ENCODE peak calls at places on chromosomes 4 and X, in six cellular contexts. G is type B pancreatic cell, C is AG04450, P is ovary, E is A549, Q is cardiac fibroblast. K is an unnamed sample.

GRCh38 chrX:7925867-7926472 is 1.2 kb downstream of the PNPLA4 start:
- DNase-seq in E (peak), P (peak), Q (peak), C (peak), G (no peak), K (no peak)

GRCh38 chr4:181234951-181235350 is 1008.3 kb upstream of the TENM3 start:
- DNase-seq in Q (no peak), E (no peak), P (no peak), G (no peak), C (no peak), K (no peak)

GRCh38 chrX:122583526-122583925 is 600.6 kb upstream of the GRIA3 start:
- DNase-seq in G (no peak), Q (no peak), P (no peak), C (no peak), E (no peak), K (no peak)

GRCh38 chr4:81426770-81427604 is 44.7 kb downstream of the RASGEF1B start:
- DNase-seq in G (no peak), E (no peak), P (no peak), C (no peak), Q (peak), K (no peak)

GRCh38 chrX:79325263-79325958 is 41.7 kb downstream of the ITM2A start:
- DNase-seq in E (no peak), P (no peak), C (no peak), Q (no peak), G (no peak), K (no peak)

GRCh38 chrX:153379508-153379907 is 21.6 kb downstream of the PNMA6E start:
- DNase-seq in C (no peak), G (no peak), Q (no peak), P (no peak), E (no peak), K (no peak)

GRCh38 chr4:35189988-35190613 is 1054.2 kb downstream of the ARAP2 start:
- DNase-seq in E (no peak), G (no peak), P (no peak), Q (no peak), C (no peak), K (no peak)

GRCh38 chrX:34874763-34875162 is 67.8 kb upstream of the FAM47B start:
- DNase-seq in E (no peak), G (no peak), P (no peak), Q (peak), C (no peak), K (no peak)

GRCh38 chrX:150934453-150934852 is 36.0 kb upstream of the CD99L2 start:
- DNase-seq in Q (peak), E (peak), C (no peak), P (no peak), G (no peak), K (no peak)

GRCh38 chrX:29024813-29025342 is 437.6 kb downstream of the IL1RAPL1 start:
- DNase-seq in P (no peak), Q (peak), G (no peak), C (no peak), E (no peak), K (no peak)

GRCh38 chr4:165198329-165198728 is 9.0 kb upstream of the KLHL2 start:
- DNase-seq in G (no peak), Q (peak), E (no peak), P (no peak), C (no peak), K (no peak)

GRCh38 chrX:149881081-149881711 is at the start of gene MAGEA8:
- DNase-seq in E (no peak), Q (no peak), P (no peak), C (no peak), G (no peak), K (no peak)

GRCh38 chrX:135481696-135482179 is 38.7 kb upstream of the INTS6L start:
- DNase-seq in C (no peak), E (no peak), P (no peak), Q (no peak), G (no peak), K (no peak)

GRCh38 chrX:135489542-135489941 is 30.9 kb upstream of the INTS6L start:
- DNase-seq in Q (no peak), E (no peak), C (no peak), P (no peak), G (no peak), K (no peak)

GRCh38 chrX:135480076-135480475 is 40.4 kb upstream of the INTS6L start:
- DNase-seq in P (no peak), E (no peak), C (no peak), Q (no peak), G (no peak), K (no peak)

GRCh38 chrX:135484636-135485289 is 35.7 kb upstream of the INTS6L start:
- DNase-seq in E (peak), P (no peak), C (no peak), G (no peak), Q (peak), K (peak)
- TF ChIP-seq CTCF in E (peak), P (peak), C (peak), G (peak), Q (peak), K (peak)

DNA sequence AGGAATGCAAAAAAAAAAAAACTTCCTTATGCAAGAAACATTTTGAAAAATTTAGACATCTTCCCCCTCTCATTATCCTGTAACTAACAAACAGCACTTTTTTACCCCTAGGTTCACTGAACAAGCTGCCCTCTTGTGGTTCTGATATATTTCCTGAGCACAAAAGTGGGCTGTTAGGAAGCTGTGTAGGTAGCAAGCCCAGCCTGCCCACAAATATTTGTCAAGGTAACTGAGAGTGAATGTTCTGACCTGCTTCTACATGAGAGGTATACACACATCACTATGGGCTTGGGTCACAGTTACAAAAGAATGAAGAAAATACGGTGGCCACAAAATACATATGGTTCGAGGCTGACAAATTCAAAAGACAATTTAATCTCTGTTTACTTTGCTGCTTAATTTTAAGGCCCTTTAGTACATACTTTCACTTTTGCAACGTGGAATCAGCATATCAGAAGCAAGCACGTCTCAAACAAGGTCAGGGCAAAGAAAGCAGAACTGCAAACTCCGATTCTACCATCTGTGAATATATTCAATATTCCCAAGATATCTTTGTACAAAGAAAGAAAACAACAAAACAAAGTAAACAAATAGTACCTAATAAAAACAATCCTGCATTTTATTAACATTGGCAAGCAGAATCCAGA is 78.6 kb downstream of the RBM47 start:
- DNase-seq in P (no peak), G (no peak), Q (peak), C (no peak), E (peak), K (no peak)
- TF ChIP-seq CTCF in P (peak), G (peak), Q (peak), C (peak), E (peak), K (peak)

GRCh38 chr4:109319684-109320083 is 17.2 kb upstream of the COL25A1 start:
- DNase-seq in G (no peak), C (no peak), P (no peak), Q (no peak), E (no peak), K (no peak)

GRCh38 chr4:109313168-109314133 is 11.0 kb upstream of the COL25A1 start:
- DNase-seq in Q (no peak), C (no peak), E (no peak), P (no peak), G (no peak), K (no peak)

GRCh38 chr4:109315341-109315740 is 12.9 kb upstream of the COL25A1 start:
- DNase-seq in G (no peak), P (no peak), Q (no peak), C (no peak), E (no peak), K (no peak)

GRCh38 chr4:109319156-109319555 is 16.7 kb upstream of the COL25A1 start:
- DNase-seq in G (no peak), P (no peak), E (no peak), Q (no peak), C (no peak), K (no peak)

DNA sequence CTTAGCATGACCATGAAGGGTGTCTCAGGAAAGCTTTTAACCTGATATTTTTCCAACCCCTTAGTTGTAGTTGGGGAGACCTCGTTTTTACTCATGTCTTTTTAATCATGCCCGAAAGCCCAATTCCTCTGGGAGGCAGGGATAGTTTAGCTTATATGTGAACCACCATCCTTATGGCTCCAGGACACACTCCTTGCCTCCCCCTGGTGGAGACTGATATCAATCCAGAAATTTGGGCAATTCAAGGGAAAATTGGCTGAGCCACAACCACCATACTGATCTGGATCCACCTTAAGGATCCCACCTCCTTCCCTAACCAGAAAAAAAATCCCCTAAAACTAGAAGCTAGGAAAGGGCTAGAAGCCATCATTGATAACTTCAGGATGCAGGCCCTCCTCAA is 13.4 kb upstream of the COL25A1 start:
- DNase-seq in P (no peak), C (no peak), Q (peak), G (no peak), E (no peak), K (no peak)
- TF ChIP-seq CTCF in P (no peak), C (peak), Q (peak), G (peak), E (no peak), K (peak)

GRCh38 chrX:135973025-135973547 is 702 bp downstream of the MMGT1 start:
- DNase-seq in C (no peak), Q (peak), E (peak), P (no peak), G (no peak), K (no peak)
- TF ChIP-seq CTCF in C (peak), Q (peak), E (peak), P (no peak), G (no peak), K (no peak)

DNA sequence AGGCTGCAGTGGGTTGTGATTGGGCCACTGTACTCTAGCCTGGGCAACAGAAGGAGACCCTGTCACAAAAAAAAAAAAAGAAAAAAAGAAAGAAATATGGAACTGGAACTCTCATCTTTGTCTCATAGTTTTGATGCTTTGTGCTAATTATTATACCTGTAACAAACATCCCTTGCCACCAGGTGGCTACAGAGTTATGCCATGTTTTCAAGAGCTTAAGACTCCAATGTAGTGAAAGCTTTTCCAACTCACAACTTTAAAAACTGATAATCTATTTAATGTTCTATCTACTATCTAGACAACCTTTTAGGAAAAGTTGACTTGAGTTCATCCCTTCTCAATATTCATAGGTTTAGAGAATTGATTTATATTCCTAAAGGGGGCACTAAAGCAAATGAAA is 42.4 kb downstream of the HTR2C start:
- DNase-seq in P (no peak), Q (peak), G (no peak), C (no peak), E (peak), K (no peak)
- TF ChIP-seq CTCF in P (no peak), Q (peak), G (peak), C (peak), E (peak), K (no peak)

GRCh38 chrX:24231780-24232179 is 82.1 kb downstream of the SUPT20HL2 start:
- DNase-seq in Q (no peak), E (no peak), C (no peak), P (no peak), G (no peak), K (no peak)

GRCh38 chrX:24231169-24231568 is 81.6 kb downstream of the ZFX start:
- DNase-seq in Q (peak), P (peak), E (peak), G (no peak), C (peak), K (peak)

GRCh38 chrX:24229967-24230366 is 80.4 kb downstream of the ZFX start:
- DNase-seq in P (no peak), Q (peak), C (no peak), G (no peak), E (no peak), K (no peak)

GRCh38 chrX:24229400-24229879 is 79.9 kb downstream of the ZFX start:
- DNase-seq in E (no peak), G (no peak), P (no peak), C (no peak), Q (peak), K (no peak)

DNA sequence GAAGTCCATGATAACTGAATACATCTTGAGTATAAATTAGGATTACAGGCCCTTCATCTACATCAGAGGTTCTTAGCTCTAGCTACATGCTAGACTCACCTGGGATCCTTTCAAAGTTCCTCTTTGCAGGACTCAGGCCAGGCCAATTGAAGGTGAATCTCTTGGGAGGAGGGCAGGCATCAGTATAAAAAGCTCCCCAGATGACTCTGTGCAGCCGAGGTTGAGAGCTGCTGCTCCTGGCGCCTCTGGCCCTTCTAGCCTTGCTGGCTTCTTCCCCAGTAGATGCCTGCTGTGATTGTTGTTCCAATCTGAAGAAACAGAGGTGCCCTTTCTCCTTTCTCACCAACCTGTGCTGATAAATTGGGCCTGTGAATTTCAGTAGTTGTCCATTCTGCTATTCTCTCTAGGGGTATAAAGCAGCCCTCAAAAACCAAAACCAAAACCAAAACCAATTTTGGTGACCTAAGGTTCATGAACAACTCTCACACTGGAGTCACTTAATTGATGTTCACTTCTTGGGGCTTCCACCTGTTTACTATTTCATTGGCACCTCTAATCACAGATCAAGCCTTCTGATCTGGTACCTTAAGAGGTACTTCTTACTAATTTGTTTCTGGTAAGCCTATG is 78.7 kb downstream of the SUPT20HL2 start:
- DNase-seq in G (no peak), P (no peak), Q (no peak), E (no peak), C (no peak), K (no peak)
- TF ChIP-seq CTCF in G (no peak), P (no peak), Q (no peak), E (no peak), C (no peak), K (no peak)

GRCh38 chrX:41922694-41923171 is 621 bp downstream of the CASK start:
- DNase-seq in P (peak), C (no peak), E (peak), Q (peak), G (peak), K (no peak)
- TF ChIP-seq CTCF in P (no peak), C (no peak), E (no peak), Q (no peak), G (peak), K (peak)

GRCh38 chr4:77697860-77698599 is 92.4 kb downstream of the CXCL13 start:
- DNase-seq in Q (peak), C (peak), P (no peak), G (no peak), E (peak), K (peak)
- TF ChIP-seq CTCF in Q (peak), C (peak), P (no peak), G (peak), E (peak), K (peak)

GRCh38 chr4:179307297-179308136 is 1865.3 kb upstream of the AGA start:
- DNase-seq in C (peak), G (no peak), E (peak), P (no peak), Q (peak), K (no peak)
- TF ChIP-seq CTCF in C (peak), G (peak), E (peak), P (no peak), Q (peak), K (peak)

GRCh38 chrX:25084446-25084845 is 68.7 kb upstream of the ARX start:
- DNase-seq in G (no peak), E (no peak), C (no peak), P (no peak), Q (no peak), K (no peak)

GRCh38 chrX:25076941-25077500 is 61.3 kb upstream of the ARX start:
- DNase-seq in C (no peak), E (no peak), P (no peak), G (no peak), Q (no peak), K (no peak)

GRCh38 chrX:25083661-25084060 is 67.9 kb upstream of the ARX start:
- DNase-seq in P (no peak), G (no peak), Q (no peak), C (no peak), E (peak), K (no peak)

DNA sequence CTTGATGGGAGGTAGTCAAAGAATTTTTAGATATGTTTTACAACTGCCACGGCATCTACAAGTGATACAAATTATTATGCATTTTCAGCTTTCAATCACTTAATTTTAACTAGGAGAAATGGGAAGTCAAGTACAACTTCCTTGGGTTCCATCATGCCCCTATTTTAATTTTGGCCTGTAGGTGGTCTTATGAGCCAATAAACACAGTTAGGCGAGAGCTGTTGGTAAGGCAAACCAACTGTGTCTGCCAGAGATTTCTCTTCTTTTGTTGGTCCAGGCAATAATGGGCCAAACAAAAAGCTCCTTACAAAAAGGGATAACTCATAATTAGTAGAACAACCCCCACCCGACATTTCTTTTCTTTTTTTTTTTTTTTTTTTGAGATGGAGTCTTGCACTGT is 63.3 kb upstream of the ARX start:
- DNase-seq in E (no peak), C (no peak), Q (no peak), P (no peak), G (no peak), K (no peak)
- TF ChIP-seq CTCF in E (no peak), C (no peak), Q (no peak), P (no peak), G (no peak), K (no peak)

K was measured in AG04449.